ENCODE peak calls at places on chromosome 18, in seven cellular contexts. One of them, this sample, is unnamed.

GRCh38 chr18:39497819-39498218 is 1932.2 kb upstream of the CELF4 start:
- DNase-seq in left ventricle myocardium inferior: no peak
- DNase-seq in HFF-Myc: no peak
- DNase-seq in transverse colon: no peak
- DNase-seq in PC-9: no peak
- DNase-seq in prostate gland: no peak
- DNase-seq in fibroblast of lung: no peak
- DNase-seq in this sample: no peak

GRCh38 chr18:28087173-28087563 is 89.8 kb downstream of the CDH2 start:
- DNase-seq in left ventricle myocardium inferior: no peak
- DNase-seq in HFF-Myc: no peak
- DNase-seq in transverse colon: peak; percentile 38
- DNase-seq in PC-9: no peak
- DNase-seq in prostate gland: peak; percentile 39
- DNase-seq in fibroblast of lung: peak; percentile 57
- DNase-seq in this sample: no peak

GRCh38 chr18:63237911-63238710 is 81.5 kb downstream of the BCL2 start:
- DNase-seq in left ventricle myocardium inferior: no peak
- DNase-seq in HFF-Myc: peak; percentile 44
- DNase-seq in transverse colon: peak; percentile 35
- DNase-seq in PC-9: peak; percentile 52
- DNase-seq in prostate gland: peak; percentile 56
- DNase-seq in fibroblast of lung: peak; percentile 95
- DNase-seq in this sample: peak; percentile 64

GRCh38 chr18:46587568-46587967 is 69.5 kb downstream of the LOXHD1 start:
- DNase-seq in left ventricle myocardium inferior: no peak
- DNase-seq in HFF-Myc: no peak
- DNase-seq in transverse colon: no peak
- DNase-seq in PC-9: no peak
- DNase-seq in prostate gland: no peak
- DNase-seq in fibroblast of lung: no peak
- DNase-seq in this sample: no peak

GRCh38 chr18:50190236-50190635 is 4.7 kb downstream of the MYO5B start:
- DNase-seq in left ventricle myocardium inferior: no peak
- DNase-seq in HFF-Myc: no peak
- DNase-seq in transverse colon: no peak
- DNase-seq in PC-9: no peak
- DNase-seq in prostate gland: no peak
- DNase-seq in fibroblast of lung: peak; percentile 60
- DNase-seq in this sample: no peak

GRCh38 chr18:59957957-59958356 is 58.2 kb downstream of the PMAIP1 start:
- DNase-seq in left ventricle myocardium inferior: peak; percentile 41
- DNase-seq in HFF-Myc: peak; percentile 43
- DNase-seq in transverse colon: peak; percentile 47
- DNase-seq in PC-9: peak; percentile 75
- DNase-seq in prostate gland: peak; percentile 20
- DNase-seq in fibroblast of lung: peak; percentile 74
- DNase-seq in this sample: peak; percentile 1

GRCh38 chr18:61001138-61001537 is 332.1 kb upstream of the CDH20 start:
- DNase-seq in left ventricle myocardium inferior: no peak
- DNase-seq in HFF-Myc: no peak
- DNase-seq in transverse colon: no peak
- DNase-seq in PC-9: no peak
- DNase-seq in prostate gland: no peak
- DNase-seq in fibroblast of lung: no peak
- DNase-seq in this sample: no peak

GRCh38 chr18:77138270-77138669 is 5.7 kb upstream of the MBP start:
- DNase-seq in left ventricle myocardium inferior: no peak
- DNase-seq in HFF-Myc: no peak
- DNase-seq in transverse colon: no peak
- DNase-seq in PC-9: no peak
- DNase-seq in prostate gland: peak; percentile 41
- DNase-seq in fibroblast of lung: no peak
- DNase-seq in this sample: no peak

DNA sequence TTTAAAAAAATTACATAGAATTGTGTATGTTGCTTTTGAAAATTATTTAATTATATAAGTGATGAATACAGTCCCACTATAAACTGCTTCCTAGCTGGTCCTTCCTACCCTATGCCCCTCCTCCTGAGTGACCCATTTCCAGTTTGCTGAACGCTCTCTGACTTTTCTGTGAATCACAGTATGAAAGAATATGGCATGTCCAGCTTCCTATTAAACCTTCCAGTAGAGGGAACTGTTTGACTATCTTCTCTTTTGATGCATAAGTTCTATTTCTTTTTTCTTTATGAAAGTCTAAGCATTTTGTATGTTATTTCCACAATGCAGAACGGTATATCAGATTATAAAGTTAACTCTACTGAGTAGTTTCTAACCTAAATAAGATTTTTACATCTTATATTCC is 41.3 kb downstream of the PSMG2 start:
- DNase-seq in left ventricle myocardium inferior: no peak
- DNase-seq in HFF-Myc: peak; percentile 47
- DNase-seq in transverse colon: no peak
- DNase-seq in PC-9: no peak
- DNase-seq in prostate gland: no peak
- DNase-seq in fibroblast of lung: peak; percentile 65
- DNase-seq in this sample: no peak
- TF ChIP-seq CTCF in left ventricle myocardium inferior: peak; percentile 65
- TF ChIP-seq CTCF in HFF-Myc: peak; percentile 47
- TF ChIP-seq CTCF in transverse colon: peak; percentile 54
- TF ChIP-seq CTCF in PC-9: peak; percentile 68
- TF ChIP-seq CTCF in prostate gland: peak; percentile 41
- TF ChIP-seq CTCF in fibroblast of lung: peak; percentile 44
- TF ChIP-seq CTCF in this sample: peak; percentile 64

DNA sequence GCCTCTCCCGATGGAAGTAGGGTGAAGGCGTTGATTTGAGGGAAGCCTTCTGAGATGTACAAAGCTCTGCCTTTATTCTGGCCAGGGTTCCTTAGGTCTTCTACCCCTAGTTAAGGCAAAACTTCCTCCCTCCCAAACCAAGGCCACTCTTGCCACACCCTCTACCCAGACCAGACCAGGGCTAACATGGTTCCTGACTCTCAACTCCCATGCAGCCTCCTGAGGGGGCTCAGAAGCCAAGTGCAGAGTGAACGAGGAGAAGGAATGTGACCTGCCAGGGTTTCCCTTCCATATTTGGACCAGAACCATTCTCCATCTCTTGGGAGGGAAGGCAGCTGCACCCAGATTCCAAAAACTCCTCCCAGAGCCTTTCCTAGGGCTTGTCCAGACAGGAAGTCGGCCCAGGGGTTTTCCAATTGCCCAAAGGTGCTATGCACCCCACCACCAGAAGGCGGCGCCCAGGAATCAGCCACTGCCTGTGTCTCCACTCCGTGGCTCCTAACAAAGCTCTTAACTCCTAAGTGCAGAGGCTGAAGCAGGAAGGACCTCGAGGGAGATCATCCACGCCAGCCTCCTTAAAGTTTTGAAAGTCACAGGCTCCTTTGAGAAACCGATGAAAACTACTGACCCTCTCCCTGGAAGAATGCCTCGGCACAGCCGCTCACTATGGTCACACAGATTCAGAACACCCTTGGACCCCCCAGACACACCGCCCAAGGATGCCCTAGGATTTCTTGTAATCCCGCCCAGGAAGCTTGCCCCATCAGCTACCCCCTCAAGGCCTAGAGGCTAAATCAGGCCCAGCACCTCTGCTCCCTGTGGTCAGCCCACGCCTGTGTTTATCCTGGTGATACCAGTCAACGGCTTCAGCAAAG is 157.8 kb downstream of the SMAD2 start:
- DNase-seq in left ventricle myocardium inferior: peak; percentile 38
- DNase-seq in HFF-Myc: no peak
- DNase-seq in transverse colon: peak; percentile 77
- DNase-seq in PC-9: peak; percentile 74
- DNase-seq in prostate gland: no peak
- DNase-seq in fibroblast of lung: peak; percentile 30
- DNase-seq in this sample: peak; percentile 15
- TF ChIP-seq CTCF in left ventricle myocardium inferior: peak; percentile 80
- TF ChIP-seq CTCF in HFF-Myc: peak; percentile 77
- TF ChIP-seq CTCF in transverse colon: peak; percentile 89
- TF ChIP-seq CTCF in PC-9: peak; percentile 90
- TF ChIP-seq CTCF in prostate gland: peak; percentile 53
- TF ChIP-seq CTCF in fibroblast of lung: peak; percentile 60
- TF ChIP-seq CTCF in this sample: peak; percentile 90

GRCh38 chr18:33404244-33404873 is 36.2 kb downstream of the CCDC178 start:
- DNase-seq in left ventricle myocardium inferior: no peak
- DNase-seq in HFF-Myc: no peak
- DNase-seq in transverse colon: no peak
- DNase-seq in PC-9: no peak
- DNase-seq in prostate gland: no peak
- DNase-seq in fibroblast of lung: no peak
- DNase-seq in this sample: no peak
- TF ChIP-seq CTCF in left ventricle myocardium inferior: peak; percentile 31
- TF ChIP-seq CTCF in HFF-Myc: no peak
- TF ChIP-seq CTCF in transverse colon: peak; percentile 40
- TF ChIP-seq CTCF in PC-9: peak; percentile 45
- TF ChIP-seq CTCF in prostate gland: peak; percentile 22
- TF ChIP-seq CTCF in fibroblast of lung: no peak
- TF ChIP-seq CTCF in this sample: peak; percentile 10

GRCh38 chr18:23053756-23054457 is 81.4 kb upstream of the CABLES1 start:
- DNase-seq in left ventricle myocardium inferior: no peak
- DNase-seq in HFF-Myc: no peak
- DNase-seq in transverse colon: no peak
- DNase-seq in PC-9: peak; percentile 56
- DNase-seq in prostate gland: no peak
- DNase-seq in fibroblast of lung: peak; percentile 76
- DNase-seq in this sample: peak; percentile 76
- TF ChIP-seq CTCF in left ventricle myocardium inferior: no peak
- TF ChIP-seq CTCF in HFF-Myc: peak; percentile 14
- TF ChIP-seq CTCF in transverse colon: no peak
- TF ChIP-seq CTCF in PC-9: peak; percentile 44
- TF ChIP-seq CTCF in prostate gland: no peak
- TF ChIP-seq CTCF in fibroblast of lung: peak; percentile 42
- TF ChIP-seq CTCF in this sample: peak; percentile 54

DNA sequence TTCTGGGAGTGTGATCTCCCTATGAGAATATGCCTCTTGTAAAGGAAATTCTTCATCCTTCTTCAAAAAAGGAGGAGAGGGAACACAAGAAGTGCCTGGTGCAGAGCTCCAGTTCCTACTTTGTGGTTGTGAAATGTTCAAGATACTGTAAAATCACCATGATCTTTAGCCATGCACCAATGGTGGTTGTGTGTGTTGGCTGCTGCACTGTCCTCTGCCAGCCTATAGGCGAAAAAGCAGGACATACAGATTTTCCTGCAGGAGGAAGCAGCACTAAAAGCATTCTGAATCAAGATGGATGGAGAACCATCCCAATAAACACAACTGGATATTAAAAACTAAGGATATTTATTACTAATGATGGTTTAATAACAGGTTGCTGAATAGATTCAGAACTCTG is 6.2 kb upstream of the KLHL14 start:
- DNase-seq in left ventricle myocardium inferior: no peak
- DNase-seq in HFF-Myc: no peak
- DNase-seq in transverse colon: no peak
- DNase-seq in PC-9: no peak
- DNase-seq in prostate gland: no peak
- DNase-seq in fibroblast of lung: no peak
- DNase-seq in this sample: no peak
- TF ChIP-seq CTCF in left ventricle myocardium inferior: no peak
- TF ChIP-seq CTCF in HFF-Myc: no peak
- TF ChIP-seq CTCF in transverse colon: no peak
- TF ChIP-seq CTCF in PC-9: no peak
- TF ChIP-seq CTCF in prostate gland: no peak
- TF ChIP-seq CTCF in fibroblast of lung: no peak
- TF ChIP-seq CTCF in this sample: no peak

GRCh38 chr18:70263336-70263735 is 25.5 kb upstream of the SOCS6 start:
- DNase-seq in left ventricle myocardium inferior: no peak
- DNase-seq in HFF-Myc: no peak
- DNase-seq in transverse colon: no peak
- DNase-seq in PC-9: no peak
- DNase-seq in prostate gland: no peak
- DNase-seq in fibroblast of lung: no peak
- DNase-seq in this sample: no peak
- TF ChIP-seq CTCF in left ventricle myocardium inferior: no peak
- TF ChIP-seq CTCF in HFF-Myc: no peak
- TF ChIP-seq CTCF in transverse colon: no peak
- TF ChIP-seq CTCF in PC-9: no peak
- TF ChIP-seq CTCF in prostate gland: no peak
- TF ChIP-seq CTCF in fibroblast of lung: no peak
- TF ChIP-seq CTCF in this sample: no peak

This sample was measured in AG09319.